ENCODE peak calls at places on chromosomes 4 and X, in eight cellular contexts. One of them, this sample, is unnamed.

GRCh38 chrX:41164469-41164868 is 79.2 kb downstream of the USP9X start:
- DNase-seq in lower lobe of right lung: no peak
- DNase-seq in suprapubic skin: no peak
- DNase-seq in GM23248: no peak
- DNase-seq in ovary: no peak
- DNase-seq in trophoblast cell: no peak
- DNase-seq in kidney: no peak
- DNase-seq in OCI-LY7: no peak
- DNase-seq in this sample: no peak

GRCh38 chrX:41095962-41096955 is 11.0 kb downstream of the USP9X start:
- DNase-seq in lower lobe of right lung: peak; percentile 46
- DNase-seq in suprapubic skin: no peak
- DNase-seq in GM23248: peak; percentile 27
- DNase-seq in ovary: no peak
- DNase-seq in trophoblast cell: no peak
- DNase-seq in kidney: no peak
- DNase-seq in OCI-LY7: no peak
- DNase-seq in this sample: no peak

GRCh38 chr4:41602113-41602512 is 64.2 kb downstream of the LIMCH1 start:
- DNase-seq in lower lobe of right lung: no peak
- DNase-seq in suprapubic skin: no peak
- DNase-seq in GM23248: peak; percentile 13
- DNase-seq in ovary: no peak
- DNase-seq in trophoblast cell: no peak
- DNase-seq in kidney: no peak
- DNase-seq in OCI-LY7: no peak
- DNase-seq in this sample: no peak

GRCh38 chr4:39559641-39560040 is 32.4 kb upstream of the UGDH start:
- DNase-seq in lower lobe of right lung: no peak
- DNase-seq in suprapubic skin: no peak
- DNase-seq in GM23248: peak; percentile 30
- DNase-seq in ovary: no peak
- DNase-seq in trophoblast cell: no peak
- DNase-seq in kidney: no peak
- DNase-seq in OCI-LY7: no peak
- DNase-seq in this sample: peak; percentile 35

GRCh38 chrX:80432863-80433262 is 12.6 kb downstream of the TENT5D start:
- DNase-seq in lower lobe of right lung: no peak
- DNase-seq in suprapubic skin: no peak
- DNase-seq in GM23248: peak; percentile 7
- DNase-seq in ovary: no peak
- DNase-seq in trophoblast cell: no peak
- DNase-seq in kidney: no peak
- DNase-seq in OCI-LY7: no peak
- DNase-seq in this sample: no peak

GRCh38 chr4:98828801-98829200 is 100.1 kb downstream of the EIF4E start:
- DNase-seq in lower lobe of right lung: no peak
- DNase-seq in suprapubic skin: no peak
- DNase-seq in GM23248: peak; percentile 7
- DNase-seq in ovary: no peak
- DNase-seq in trophoblast cell: no peak
- DNase-seq in kidney: no peak
- DNase-seq in OCI-LY7: no peak
- DNase-seq in this sample: no peak

GRCh38 chr4:55216871-55217635 is 91.7 kb upstream of the KDR start:
- DNase-seq in lower lobe of right lung: no peak
- DNase-seq in suprapubic skin: no peak
- DNase-seq in GM23248: peak; percentile 28
- DNase-seq in ovary: no peak
- DNase-seq in trophoblast cell: no peak
- DNase-seq in kidney: no peak
- DNase-seq in OCI-LY7: no peak
- DNase-seq in this sample: no peak

GRCh38 chr4:142402925-142403324 is 443.2 kb downstream of the INPP4B start:
- DNase-seq in lower lobe of right lung: no peak
- DNase-seq in suprapubic skin: no peak
- DNase-seq in GM23248: peak; percentile 67
- DNase-seq in ovary: no peak
- DNase-seq in trophoblast cell: peak; percentile 56
- DNase-seq in kidney: no peak
- DNase-seq in OCI-LY7: no peak
- DNase-seq in this sample: no peak

GRCh38 chr4:8324640-8325239 is 55.2 kb downstream of the HTRA3 start:
- DNase-seq in lower lobe of right lung: peak; percentile 11
- DNase-seq in suprapubic skin: no peak
- DNase-seq in GM23248: peak; percentile 66
- DNase-seq in ovary: no peak
- DNase-seq in trophoblast cell: no peak
- DNase-seq in kidney: no peak
- DNase-seq in OCI-LY7: no peak
- DNase-seq in this sample: no peak

GRCh38 chr4:8321220-8321619 is 51.7 kb downstream of the HTRA3 start:
- DNase-seq in lower lobe of right lung: no peak
- DNase-seq in suprapubic skin: no peak
- DNase-seq in GM23248: no peak
- DNase-seq in ovary: no peak
- DNase-seq in trophoblast cell: no peak
- DNase-seq in kidney: no peak
- DNase-seq in OCI-LY7: no peak
- DNase-seq in this sample: no peak

GRCh38 chr4:8323947-8324555 is 54.5 kb downstream of the HTRA3 start:
- DNase-seq in lower lobe of right lung: no peak
- DNase-seq in suprapubic skin: no peak
- DNase-seq in GM23248: no peak
- DNase-seq in ovary: no peak
- DNase-seq in trophoblast cell: no peak
- DNase-seq in kidney: no peak
- DNase-seq in OCI-LY7: no peak
- DNase-seq in this sample: no peak

GRCh38 chr4:8325284-8325973 is 55.9 kb downstream of the HTRA3 start:
- DNase-seq in lower lobe of right lung: peak; percentile 14
- DNase-seq in suprapubic skin: peak; percentile 37
- DNase-seq in GM23248: peak; percentile 40
- DNase-seq in ovary: no peak
- DNase-seq in trophoblast cell: no peak
- DNase-seq in kidney: peak; percentile 59
- DNase-seq in OCI-LY7: no peak
- DNase-seq in this sample: no peak

DNA sequence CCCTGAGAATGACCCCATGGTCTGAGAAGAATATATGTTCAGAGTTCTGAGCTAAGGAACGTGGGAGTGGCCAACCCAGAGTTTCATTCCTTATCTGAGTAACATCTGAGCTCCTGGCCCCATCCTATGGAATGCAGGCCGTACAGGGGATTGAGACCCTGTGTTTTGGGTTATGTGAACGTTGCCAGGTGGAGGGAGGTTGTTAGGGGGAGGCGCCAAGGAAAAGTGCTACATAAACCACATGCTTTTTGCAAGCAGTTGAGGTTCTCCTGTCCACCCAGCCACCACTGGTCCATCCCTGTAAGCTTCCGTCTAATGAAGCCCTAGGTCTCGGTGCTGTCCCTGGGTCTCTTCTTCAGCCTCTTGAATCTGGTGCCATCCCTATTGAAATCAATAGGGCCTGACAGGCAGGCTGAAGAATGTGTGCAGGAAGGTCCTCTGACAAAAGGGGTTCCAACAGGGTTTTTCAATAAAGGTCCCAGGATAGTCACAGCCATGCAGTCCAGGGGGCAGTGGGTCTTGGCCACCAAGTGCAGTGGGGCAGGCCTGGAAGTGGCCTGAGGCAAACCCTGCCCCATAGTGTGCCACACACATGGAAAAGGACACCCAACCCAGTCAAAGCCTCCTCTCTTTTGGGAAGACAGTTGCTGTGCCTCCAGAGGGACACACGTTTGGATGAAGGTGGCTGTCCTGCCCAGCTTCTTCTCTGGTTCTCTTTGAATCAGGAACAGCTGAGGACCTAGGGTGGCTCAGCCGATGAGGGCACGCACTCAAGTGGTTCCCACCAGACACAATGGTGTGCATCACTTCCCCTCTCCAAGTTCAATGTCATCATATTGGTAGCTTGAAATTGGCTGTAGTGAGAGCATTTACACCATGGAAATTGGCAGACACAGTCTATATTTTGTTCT is 53.5 kb downstream of the HTRA3 start:
- DNase-seq in lower lobe of right lung: peak; percentile 10
- DNase-seq in suprapubic skin: peak; percentile 41
- DNase-seq in GM23248: no peak
- DNase-seq in ovary: no peak
- DNase-seq in trophoblast cell: no peak
- DNase-seq in kidney: no peak
- DNase-seq in OCI-LY7: no peak
- DNase-seq in this sample: no peak
- H3K27ac ChIP-seq in lower lobe of right lung: no peak overlapping the region
- H3K27ac ChIP-seq in suprapubic skin: no peak overlapping the region
- H3K27ac ChIP-seq in GM23248: no peak overlapping the region
- H3K27ac ChIP-seq in ovary: no peak overlapping the region
- H3K27ac ChIP-seq in trophoblast cell: no peak overlapping the region
- H3K27ac ChIP-seq in kidney: no peak overlapping the region
- H3K27ac ChIP-seq in OCI-LY7: no peak overlapping the region
- H3K27ac ChIP-seq in this sample: no peak overlapping the region

DNA sequence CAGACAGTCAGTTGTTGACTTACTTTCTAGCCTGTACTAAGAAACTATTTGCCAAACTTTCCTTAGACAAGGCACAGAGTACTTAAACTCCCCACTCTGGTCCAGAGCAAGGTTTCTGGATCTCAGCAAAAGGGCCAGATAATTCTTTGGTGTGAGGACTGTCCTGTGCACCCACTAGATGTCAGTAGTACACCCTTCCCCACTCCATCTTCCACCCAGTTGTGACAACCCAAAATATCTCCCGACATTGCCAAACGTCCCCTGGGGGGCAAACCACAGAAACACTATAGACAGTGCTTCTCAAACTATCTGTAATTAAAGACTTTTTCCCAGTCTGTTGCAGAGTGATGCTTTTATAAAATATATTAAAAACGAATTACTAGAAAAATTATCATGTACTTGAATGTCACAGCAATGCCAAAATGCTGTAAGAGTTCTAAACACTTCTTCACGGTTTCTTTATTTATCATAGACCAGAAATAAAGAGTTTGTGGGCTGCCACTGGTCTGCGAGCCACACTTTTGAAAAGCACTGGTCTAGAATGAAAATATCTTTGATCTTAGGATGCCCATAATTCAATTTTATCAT is 203.5 kb downstream of the PRDM5 start:
- DNase-seq in lower lobe of right lung: no peak
- DNase-seq in suprapubic skin: no peak
- DNase-seq in GM23248: peak; percentile 65
- DNase-seq in ovary: peak; percentile 17
- DNase-seq in trophoblast cell: no peak
- DNase-seq in kidney: no peak
- DNase-seq in OCI-LY7: peak; percentile 82
- DNase-seq in this sample: peak; percentile 66
- H3K4me3 ChIP-seq in lower lobe of right lung: no peak overlapping the region
- H3K4me3 ChIP-seq in suprapubic skin: no peak overlapping the region
- H3K4me3 ChIP-seq in GM23248: peak overlapping the region; percentile 21
- H3K4me3 ChIP-seq in ovary: no peak overlapping the region
- H3K4me3 ChIP-seq in trophoblast cell: no peak overlapping the region
- H3K4me3 ChIP-seq in kidney: no peak overlapping the region
- H3K4me3 ChIP-seq in OCI-LY7: peak overlapping the region; percentile 32
- H3K4me3 ChIP-seq in this sample: no peak overlapping the region

GRCh38 chr4:770022-770421 is 55.9 kb downstream of the CPLX1 start:
- DNase-seq in lower lobe of right lung: peak; percentile 23
- DNase-seq in suprapubic skin: no peak
- DNase-seq in GM23248: peak; percentile 38
- DNase-seq in ovary: no peak
- DNase-seq in trophoblast cell: no peak
- DNase-seq in kidney: peak; percentile 30
- DNase-seq in OCI-LY7: no peak
- DNase-seq in this sample: no peak

GRCh38 chr4:768995-769394 is 56.9 kb downstream of the CPLX1 start:
- DNase-seq in lower lobe of right lung: peak; percentile 38
- DNase-seq in suprapubic skin: no peak
- DNase-seq in GM23248: no peak
- DNase-seq in ovary: no peak
- DNase-seq in trophoblast cell: no peak
- DNase-seq in kidney: peak; percentile 68
- DNase-seq in OCI-LY7: no peak
- DNase-seq in this sample: no peak

GRCh38 chr4:768076-768475 is 57.9 kb downstream of the CPLX1 start:
- DNase-seq in lower lobe of right lung: peak; percentile 31
- DNase-seq in suprapubic skin: no peak
- DNase-seq in GM23248: no peak
- DNase-seq in ovary: no peak
- DNase-seq in trophoblast cell: no peak
- DNase-seq in kidney: peak; percentile 37
- DNase-seq in OCI-LY7: no peak
- DNase-seq in this sample: no peak

GRCh38 chr4:771464-771863 is 54.5 kb downstream of the CPLX1 start:
- DNase-seq in lower lobe of right lung: peak; percentile 38
- DNase-seq in suprapubic skin: no peak
- DNase-seq in GM23248: no peak
- DNase-seq in ovary: no peak
- DNase-seq in trophoblast cell: no peak
- DNase-seq in kidney: peak; percentile 43
- DNase-seq in OCI-LY7: no peak
- DNase-seq in this sample: no peak

DNA sequence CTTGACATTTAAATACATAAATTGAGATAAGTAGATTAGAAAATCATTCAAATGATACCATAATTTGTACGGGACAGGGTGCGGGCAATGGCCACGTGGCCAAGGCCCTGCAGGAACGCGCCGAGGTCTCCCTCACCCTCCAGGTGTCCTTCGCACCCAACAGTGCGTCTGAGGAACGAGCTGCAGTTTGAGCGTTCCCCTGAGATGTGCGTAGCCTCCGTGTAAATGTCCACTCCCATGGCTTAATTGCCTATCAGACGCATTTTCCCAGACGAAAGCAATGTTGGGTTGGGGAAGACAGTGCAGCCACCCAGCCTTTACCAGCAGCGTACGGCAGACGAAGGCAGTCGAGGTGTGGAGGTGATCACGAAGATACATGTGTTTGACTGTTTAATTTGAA is 56.4 kb downstream of the CPLX1 start:
- DNase-seq in lower lobe of right lung: peak; percentile 14
- DNase-seq in suprapubic skin: no peak
- DNase-seq in GM23248: no peak
- DNase-seq in ovary: no peak
- DNase-seq in trophoblast cell: no peak
- DNase-seq in kidney: peak; percentile 35
- DNase-seq in OCI-LY7: no peak
- DNase-seq in this sample: no peak
- H3K9me3 ChIP-seq in lower lobe of right lung: no peaks in the 10 kb centered on the region
- H3K9me3 ChIP-seq in suprapubic skin: no peaks in the 10 kb centered on the region
- H3K9me3 ChIP-seq in GM23248: no peaks in the 10 kb centered on the region
- H3K9me3 ChIP-seq in ovary: no peaks in the 10 kb centered on the region
- H3K9me3 ChIP-seq in trophoblast cell: peaks cover 9% of the 10 kb centered on the region
- H3K9me3 ChIP-seq in kidney: no peaks in the 10 kb centered on the region
- H3K9me3 ChIP-seq in OCI-LY7: no peaks in the 10 kb centered on the region
- H3K9me3 ChIP-seq in this sample: no peaks in the 10 kb centered on the region

DNA sequence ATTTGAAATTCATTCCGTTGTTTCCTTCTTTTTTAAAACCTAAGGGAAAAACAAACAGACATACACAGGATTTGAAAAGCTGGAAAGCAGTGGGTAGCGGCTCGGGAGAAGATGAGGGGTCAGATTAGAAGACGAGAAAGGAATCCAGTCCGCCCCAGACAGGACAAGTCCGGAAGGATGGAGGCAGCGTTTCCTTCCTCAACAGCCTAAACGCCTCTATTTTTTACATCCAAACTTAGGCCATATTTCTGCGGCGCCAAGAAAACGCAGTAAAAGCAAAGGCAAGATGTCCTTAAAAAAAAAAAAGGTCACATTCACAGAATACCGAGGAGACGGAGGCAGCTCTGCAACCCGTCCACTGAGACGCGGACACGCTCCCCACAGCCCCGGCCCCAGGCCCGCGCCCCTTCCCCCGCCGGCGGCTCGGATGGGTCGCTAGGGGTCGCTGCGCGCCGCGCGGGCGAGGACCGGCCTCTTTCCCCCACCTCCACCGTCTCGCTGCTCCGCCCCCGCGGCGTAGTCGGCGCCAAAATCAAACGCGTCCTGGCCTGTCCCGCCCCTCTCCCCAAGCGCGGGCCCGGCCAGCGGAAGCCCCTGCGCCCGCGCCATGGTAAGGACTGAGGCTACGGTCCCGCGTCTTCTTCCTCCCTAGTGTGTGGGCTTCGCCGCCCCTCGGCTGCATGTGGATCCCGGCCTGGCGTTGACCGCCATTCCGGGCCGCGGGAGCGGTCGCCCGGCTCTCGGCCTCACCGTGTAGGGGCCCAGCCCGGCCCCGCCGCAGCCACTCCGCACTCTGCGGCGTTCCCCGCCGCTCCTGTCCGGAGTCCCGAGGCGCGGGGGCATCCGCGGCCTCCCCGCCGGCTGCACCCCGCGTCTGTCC is at the start of gene MND1:
- DNase-seq in lower lobe of right lung: peak; percentile 87
- DNase-seq in suprapubic skin: peak; percentile 84
- DNase-seq in GM23248: peak; percentile 87
- DNase-seq in ovary: peak; percentile 91
- DNase-seq in trophoblast cell: peak; percentile 62
- DNase-seq in kidney: peak; percentile 95
- DNase-seq in OCI-LY7: peak; percentile 95
- DNase-seq in this sample: peak; percentile 88
- H3K27ac ChIP-seq in lower lobe of right lung: no peak within 1 kb of the TSS
- H3K27ac ChIP-seq in suprapubic skin: no peak within 1 kb of the TSS
- H3K27ac ChIP-seq in GM23248: peak within 1 kb of the TSS; percentile 13
- H3K27ac ChIP-seq in ovary: no peak within 1 kb of the TSS
- H3K27ac ChIP-seq in trophoblast cell: peak within 1 kb of the TSS; percentile 7
- H3K27ac ChIP-seq in kidney: no peak within 1 kb of the TSS
- H3K27ac ChIP-seq in OCI-LY7: peak within 1 kb of the TSS; percentile 100
- H3K27ac ChIP-seq in this sample: no peak within 1 kb of the TSS

This sample was measured in cardiac muscle cell.